ENCODE peak calls at places on chromosomes 16 and 17, in four cellular contexts. F is IMR-90, H is right cardiac atrium, S is astrocyte. Q is an unnamed sample.

GRCh38 chr16:1414532-1415265 is at the start of gene UNKL:
- DNase-seq in S (no peak), F (peak; percentile 43), H (peak; percentile 83), Q (peak; percentile 62)

GRCh38 chr17:72122668-72123495 is 2.1 kb downstream of the SOX9 start:
- DNase-seq in H (peak; percentile 37), S (peak; percentile 62), F (peak; percentile 68), Q (peak; percentile 71)

GRCh38 chr16:48321307-48322036 is 63.7 kb downstream of the SIAH1 start:
- DNase-seq in S (peak; percentile 73), F (peak; percentile 85), H (no peak), Q (no peak)

GRCh38 chr16:3101018-3101840 is 2.1 kb upstream of the ZSCAN10 start:
- DNase-seq in F (no peak), H (no peak), S (no peak), Q (no peak)

GRCh38 chr17:10628756-10629155 is 28.4 kb downstream of the MYH3 start:
- DNase-seq in F (no peak), S (no peak), H (no peak), Q (no peak)

GRCh38 chr16:11215935-11216556 is 40.0 kb downstream of the SOCS1 start:
- DNase-seq in H (no peak), F (no peak), S (no peak), Q (no peak)

GRCh38 chr16:64705443-64705842 is 416.4 kb downstream of the CDH11 start:
- DNase-seq in F (peak; percentile 3), H (no peak), S (peak; percentile 75), Q (no peak)

GRCh38 chr17:1031711-1032110 is 34.8 kb downstream of the TIMM22 start:
- DNase-seq in S (peak; percentile 33), H (peak; percentile 77), F (no peak), Q (no peak)

GRCh38 chr16:81817296-81817695 is 38.2 kb downstream of the PLCG2 start:
- DNase-seq in S (no peak), F (no peak), H (no peak), Q (no peak)

GRCh38 chr16:30893744-30894539 is at the start of gene BCL7C:
- DNase-seq in F (peak; percentile 80), S (peak; percentile 64), H (peak; percentile 95), Q (peak; percentile 97)

GRCh38 chr16:2692251-2692947 is 10.1 kb downstream of the KCTD5 start:
- DNase-seq in S (peak; percentile 14), F (peak; percentile 6), H (no peak), Q (no peak)

GRCh38 chr17:42817866-42818265 is 6.2 kb downstream of the BECN1 start:
- DNase-seq in S (peak; percentile 76), H (no peak), F (peak; percentile 56), Q (no peak)

GRCh38 chr17:2398655-2399571 is 1.9 kb downstream of the MNT start:
- DNase-seq in F (peak; percentile 78), H (peak; percentile 70), S (peak; percentile 73), Q (no peak)

GRCh38 chr17:44829558-44830358 is at the start of gene GJC1:
- DNase-seq in F (no peak), H (peak; percentile 42), S (no peak), Q (no peak)

GRCh38 chr16:4372578-4373355 is 1.1 kb downstream of the VASN start:
- DNase-seq in S (no peak), F (peak; percentile 79), H (no peak), Q (peak; percentile 88)

GRCh38 chr17:7862692-7863437 is 5.1 kb downstream of the CYB5D1 start:
- DNase-seq in F (peak; percentile 54), H (peak; percentile 28), S (peak; percentile 18), Q (no peak)

GRCh38 chr17:45149669-45150603 is 1.7 kb downstream of the HEXIM1 start:
- DNase-seq in H (peak; percentile 77), S (peak; percentile 34), F (peak; percentile 51), Q (peak; percentile 89)

GRCh38 chr16:78675312-78675711 is 575.9 kb downstream of the WWOX start:
- DNase-seq in H (no peak), S (no peak), F (peak; percentile 7), Q (no peak)

GRCh38 chr16:16120044-16120381 is 103.3 kb downstream of the ABCC6 start:
- DNase-seq in S (no peak), F (no peak), H (no peak), Q (no peak)

GRCh38 chr16:58329147-58329546 is 34.3 kb upstream of the PRSS54 start:
- DNase-seq in H (no peak), S (peak; percentile 11), F (peak; percentile 7), Q (no peak)

GRCh38 chr17:28493467-28493866 is 12.7 kb upstream of the FOXN1 start:
- DNase-seq in H (no peak), S (no peak), F (peak; percentile 78), Q (no peak)

GRCh38 chr16:27860091-27860490 is 203.4 kb downstream of the GSG1L start:
- DNase-seq in H (no peak), F (no peak), S (no peak), Q (no peak)

GRCh38 chr16:9007177-9007794 is 43.6 kb upstream of the USP7 start:
- DNase-seq in F (peak; percentile 84), H (no peak), S (no peak), Q (no peak)

GRCh38 chr17:68697850-68698313 is 96.7 kb upstream of the FAM20A start:
- DNase-seq in F (peak; percentile 68), H (no peak), S (peak; percentile 19), Q (peak; percentile 79)

GRCh38 chr16:89923640-89924297 is 627 bp downstream of the TUBB3 start:
- DNase-seq in F (no peak), H (no peak), S (no peak), Q (peak; percentile 68)

GRCh38 chr16:84166796-84167695 is 19.8 kb downstream of the TAF1C start:
- DNase-seq in H (no peak), F (no peak), S (no peak), Q (no peak)

GRCh38 chr16:4358831-4359561 is 7.9 kb upstream of the PAM16 start:
- DNase-seq in S (no peak), H (peak; percentile 70), F (no peak), Q (no peak)

GRCh38 chr16:57331355-57331754 is 27.2 kb upstream of the CCL22 start:
- DNase-seq in S (no peak), F (no peak), H (no peak), Q (no peak)

GRCh38 chr16:76676356-76676755 is 399.2 kb downstream of the CNTNAP4 start:
- DNase-seq in H (no peak), S (no peak), F (no peak), Q (no peak)

GRCh38 chr17:51120357-51120738 is 320 bp downstream of the SPAG9 start:
- DNase-seq in F (peak; percentile 14), S (peak; percentile 22), H (no peak), Q (no peak)

GRCh38 chr16:24540575-24541240 is 1.3 kb downstream of the RBBP6 start:
- DNase-seq in F (peak; percentile 19), S (peak; percentile 4), H (no peak), Q (no peak)

GRCh38 chr16:4244254-4244812 is 2.5 kb upstream of the SRL start:
- DNase-seq in S (no peak), F (peak; percentile 10), H (no peak), Q (no peak)

GRCh38 chr16:51095890-51096626 is 55.0 kb downstream of the SALL1 start:
- DNase-seq in H (no peak), S (no peak), F (no peak), Q (no peak)

GRCh38 chr16:51097729-51098128 is 53.3 kb downstream of the SALL1 start:
- DNase-seq in S (no peak), H (no peak), F (no peak), Q (no peak)

DNA sequence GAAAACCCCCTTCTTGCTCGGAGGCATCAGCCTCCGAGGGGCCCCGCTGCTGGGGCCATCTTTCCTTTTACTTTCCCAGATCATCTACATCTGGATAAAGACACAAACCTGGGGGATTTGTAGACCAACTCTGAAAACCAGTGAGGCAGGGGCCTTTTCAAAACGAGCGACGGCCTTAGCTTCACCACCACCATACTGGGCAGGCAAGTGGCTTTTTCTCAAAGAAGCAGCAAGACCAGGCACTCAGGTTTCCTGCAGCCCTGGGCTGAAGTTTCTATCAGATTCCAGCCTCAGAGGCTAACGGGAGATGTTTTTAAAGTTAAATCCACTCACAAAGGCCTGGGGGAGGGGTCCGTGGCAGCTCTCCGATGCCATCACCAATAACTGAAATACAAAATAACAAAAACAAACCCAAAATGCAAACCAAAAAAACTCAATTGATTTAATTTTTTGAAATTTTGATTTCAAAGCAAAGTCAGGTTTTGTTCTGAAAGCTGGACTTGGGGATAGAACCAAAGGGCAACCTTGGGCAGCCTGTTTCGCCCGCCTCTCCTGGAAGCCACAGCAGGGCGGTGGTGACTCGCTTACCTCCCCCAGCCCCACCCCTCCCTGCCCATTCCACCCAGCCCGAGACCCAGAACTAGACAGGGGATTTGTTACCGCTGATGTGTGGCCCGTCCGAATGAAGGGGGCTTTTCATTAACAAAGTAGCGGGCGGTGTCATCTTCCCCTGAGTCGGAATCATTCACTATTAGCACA is 55.8 kb downstream of the SALL1 start:
- DNase-seq in H (no peak), F (no peak), S (no peak), Q (no peak)
- H3K4me3 ChIP-seq in H (no peak overlapping the region), F (no peak overlapping the region), S (no peak overlapping the region), Q (no peak overlapping the region)

GRCh38 chr17:78797213-78797612 is 15.1 kb upstream of the CYTH1 start:
- DNase-seq in H (no peak), S (no peak), F (no peak), Q (no peak)
- H3K27ac ChIP-seq in H (no peak overlapping the region), S (no peak overlapping the region), F (peak overlapping the region; percentile 27), Q (no peak overlapping the region)

DNA sequence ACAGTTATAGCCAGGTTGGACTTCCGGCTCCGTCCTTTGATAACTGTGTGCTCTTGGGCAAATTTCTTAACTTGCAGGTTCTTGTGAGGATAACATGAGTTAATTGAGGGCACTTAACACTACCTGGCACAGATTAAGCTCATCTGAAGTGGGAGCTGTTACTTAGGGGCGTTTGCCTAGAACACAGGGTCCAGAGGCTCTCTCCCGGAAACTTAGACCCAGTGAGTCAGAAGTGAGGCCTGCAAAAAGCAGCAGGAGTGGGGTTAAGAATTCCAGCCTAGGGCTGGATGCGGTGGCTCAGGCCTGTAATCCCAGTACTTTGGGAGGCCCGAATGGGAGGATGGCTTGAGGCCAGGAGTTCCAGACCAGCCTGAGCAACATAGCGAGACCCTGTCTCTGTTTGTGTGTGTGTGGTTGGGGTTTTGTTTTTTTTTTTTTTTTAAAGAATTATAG is 1.4 kb downstream of the MVP start:
- DNase-seq in S (peak; percentile 85), F (peak; percentile 79), H (peak; percentile 59), Q (no peak)
- H3K4me3 ChIP-seq in S (peak overlapping the region; percentile 85), F (peak overlapping the region; percentile 85), H (peak overlapping the region; percentile 81), Q (peak overlapping the region; percentile 59)

DNA sequence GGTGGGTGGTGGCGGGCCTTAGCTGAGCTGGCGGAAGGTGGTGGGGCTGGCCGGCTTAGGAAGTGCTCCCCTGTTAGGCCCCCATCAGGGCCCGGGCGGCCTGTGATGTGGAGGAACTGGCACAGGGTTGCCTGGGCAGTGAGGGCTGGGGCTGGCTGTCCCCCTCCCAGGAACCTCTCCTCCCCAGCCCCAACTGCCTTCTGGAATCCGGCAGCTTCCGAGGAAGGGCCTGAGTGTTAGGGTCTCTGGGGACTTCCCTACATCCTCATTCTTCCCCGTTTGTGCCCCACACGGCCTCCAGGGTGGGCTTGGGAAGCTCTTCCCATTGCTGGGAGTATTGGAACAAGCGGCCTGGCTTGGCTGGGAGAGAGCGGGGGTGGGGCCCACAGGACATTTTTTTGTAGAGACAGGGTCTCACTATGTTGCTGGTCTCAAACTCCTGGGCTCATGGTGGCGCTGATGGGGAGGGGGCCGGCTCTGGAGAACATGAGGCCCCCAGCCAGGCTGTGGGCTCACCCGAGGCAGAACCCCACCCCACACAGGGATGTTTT is 89.9 kb upstream of the CIBAR2 start:
- DNase-seq in F (no peak), H (no peak), S (no peak), Q (no peak)
- H3K27ac ChIP-seq in F (peak overlapping the region; percentile 96), H (peak overlapping the region; percentile 91), S (peak overlapping the region; percentile 39), Q (peak overlapping the region; percentile 88)